ENCODE peak calls at places on chromosomes 2 and 18, in four cellular contexts. One of them, this sample, is unnamed.

GRCh38 chr2:125553768-125554167 is 1102.2 kb upstream of the GYPC start:
- DNase-seq in astrocyte of the spinal cord: no peak
- DNase-seq in neural progenitor cell: peak
- DNase-seq in CD8-positive, alpha-beta T cell: no peak
- DNase-seq in this sample: no peak

GRCh38 chr2:13255485-13255884 is 538.7 kb downstream of the TRIB2 start:
- DNase-seq in astrocyte of the spinal cord: no peak
- DNase-seq in neural progenitor cell: no peak
- DNase-seq in CD8-positive, alpha-beta T cell: no peak
- DNase-seq in this sample: no peak

GRCh38 chr2:207253946-207254345 is 88.2 kb upstream of the KLF7 start:
- DNase-seq in astrocyte of the spinal cord: peak
- DNase-seq in neural progenitor cell: no peak
- DNase-seq in CD8-positive, alpha-beta T cell: no peak
- DNase-seq in this sample: peak

GRCh38 chr2:120875431-120875830 is 139.8 kb downstream of the GLI2 start:
- DNase-seq in astrocyte of the spinal cord: no peak
- DNase-seq in neural progenitor cell: no peak
- DNase-seq in CD8-positive, alpha-beta T cell: no peak
- DNase-seq in this sample: no peak

GRCh38 chr2:69589973-69590652 is 53.4 kb downstream of the AAK1 start:
- DNase-seq in astrocyte of the spinal cord: no peak
- DNase-seq in neural progenitor cell: peak
- DNase-seq in CD8-positive, alpha-beta T cell: no peak
- DNase-seq in this sample: peak

GRCh38 chr2:82254728-82255127 is 1950.2 kb upstream of the LRRTM1 start:
- DNase-seq in astrocyte of the spinal cord: no peak
- DNase-seq in neural progenitor cell: no peak
- DNase-seq in CD8-positive, alpha-beta T cell: no peak
- DNase-seq in this sample: no peak

GRCh38 chr2:75570948-75571729 is 10.4 kb upstream of the EVA1A start:
- DNase-seq in astrocyte of the spinal cord: peak
- DNase-seq in neural progenitor cell: no peak
- DNase-seq in CD8-positive, alpha-beta T cell: no peak
- DNase-seq in this sample: peak

GRCh38 chr2:240359695-240360094 is 75.8 kb upstream of the GPC1 start:
- DNase-seq in astrocyte of the spinal cord: no peak
- DNase-seq in neural progenitor cell: no peak
- DNase-seq in CD8-positive, alpha-beta T cell: no peak
- DNase-seq in this sample: no peak

GRCh38 chr2:191682148-191682547 is 4.2 kb downstream of the NABP1 start:
- DNase-seq in astrocyte of the spinal cord: no peak
- DNase-seq in neural progenitor cell: no peak
- DNase-seq in CD8-positive, alpha-beta T cell: no peak
- DNase-seq in this sample: no peak

GRCh38 chr2:134398300-134398699 is 144.4 kb downstream of the MGAT5 start:
- DNase-seq in astrocyte of the spinal cord: peak
- DNase-seq in neural progenitor cell: no peak
- DNase-seq in CD8-positive, alpha-beta T cell: no peak
- DNase-seq in this sample: peak

GRCh38 chr18:8114480-8114879 is 494.8 kb upstream of the RAB12 start:
- DNase-seq in astrocyte of the spinal cord: no peak
- DNase-seq in neural progenitor cell: no peak
- DNase-seq in CD8-positive, alpha-beta T cell: no peak
- DNase-seq in this sample: no peak

GRCh38 chr2:240559271-240559670 is 886 bp upstream of the DUSP28 start:
- DNase-seq in astrocyte of the spinal cord: no peak
- DNase-seq in neural progenitor cell: no peak
- DNase-seq in CD8-positive, alpha-beta T cell: no peak
- DNase-seq in this sample: no peak

GRCh38 chr2:113164930-113165585 is 8.7 kb upstream of the PSD4 start:
- DNase-seq in astrocyte of the spinal cord: no peak
- DNase-seq in neural progenitor cell: peak
- DNase-seq in CD8-positive, alpha-beta T cell: no peak
- DNase-seq in this sample: no peak

GRCh38 chr2:182695796-182696195 is 20.3 kb upstream of the DNAJC10 start:
- DNase-seq in astrocyte of the spinal cord: no peak
- DNase-seq in neural progenitor cell: no peak
- DNase-seq in CD8-positive, alpha-beta T cell: no peak
- DNase-seq in this sample: no peak

GRCh38 chr2:68832161-68832869 is 38.9 kb downstream of the BMP10 start:
- DNase-seq in astrocyte of the spinal cord: peak
- DNase-seq in neural progenitor cell: no peak
- DNase-seq in CD8-positive, alpha-beta T cell: peak
- DNase-seq in this sample: peak

GRCh38 chr18:37564796-37565137 is 831 bp downstream of the CELF4 start:
- DNase-seq in astrocyte of the spinal cord: peak
- DNase-seq in neural progenitor cell: peak
- DNase-seq in CD8-positive, alpha-beta T cell: no peak
- DNase-seq in this sample: peak

GRCh38 chr2:10166489-10167295 is 44.2 kb downstream of the RRM2 start:
- DNase-seq in astrocyte of the spinal cord: no peak
- DNase-seq in neural progenitor cell: no peak
- DNase-seq in CD8-positive, alpha-beta T cell: no peak
- DNase-seq in this sample: no peak

GRCh38 chr18:12630136-12630535 is 27.8 kb downstream of the SPIRE1 start:
- DNase-seq in astrocyte of the spinal cord: peak
- DNase-seq in neural progenitor cell: no peak
- DNase-seq in CD8-positive, alpha-beta T cell: no peak
- DNase-seq in this sample: no peak

GRCh38 chr2:113010088-113010487 is 4.8 kb downstream of the IL36A start:
- DNase-seq in astrocyte of the spinal cord: no peak
- DNase-seq in neural progenitor cell: no peak
- DNase-seq in CD8-positive, alpha-beta T cell: no peak
- DNase-seq in this sample: no peak

GRCh38 chr2:62570861-62571698 is 65.1 kb upstream of the TMEM17 start:
- DNase-seq in astrocyte of the spinal cord: no peak
- DNase-seq in neural progenitor cell: peak
- DNase-seq in CD8-positive, alpha-beta T cell: no peak
- DNase-seq in this sample: no peak

GRCh38 chr2:128602699-128603101 is 284.0 kb upstream of the HS6ST1 start:
- DNase-seq in astrocyte of the spinal cord: no peak
- DNase-seq in neural progenitor cell: no peak
- DNase-seq in CD8-positive, alpha-beta T cell: no peak
- DNase-seq in this sample: no peak

GRCh38 chr2:180953550-180953949 is 26.9 kb upstream of the UBE2E3 start:
- DNase-seq in astrocyte of the spinal cord: no peak
- DNase-seq in neural progenitor cell: no peak
- DNase-seq in CD8-positive, alpha-beta T cell: no peak
- DNase-seq in this sample: no peak

GRCh38 chr18:59057493-59057795 is 82.2 kb upstream of the SEC11C start:
- DNase-seq in astrocyte of the spinal cord: no peak
- DNase-seq in neural progenitor cell: no peak
- DNase-seq in CD8-positive, alpha-beta T cell: no peak
- DNase-seq in this sample: no peak

GRCh38 chr2:38750011-38750792 is 959 bp downstream of the SRSF7 start:
- DNase-seq in astrocyte of the spinal cord: peak
- DNase-seq in neural progenitor cell: peak
- DNase-seq in CD8-positive, alpha-beta T cell: peak
- DNase-seq in this sample: peak

GRCh38 chr2:11213090-11213638 is 57.9 kb downstream of the SLC66A3 start:
- DNase-seq in astrocyte of the spinal cord: peak
- DNase-seq in neural progenitor cell: no peak
- DNase-seq in CD8-positive, alpha-beta T cell: no peak
- DNase-seq in this sample: peak

GRCh38 chr2:9757430-9758287 is 85.6 kb upstream of the TAF1B start:
- DNase-seq in astrocyte of the spinal cord: peak
- DNase-seq in neural progenitor cell: peak
- DNase-seq in CD8-positive, alpha-beta T cell: no peak
- DNase-seq in this sample: no peak

GRCh38 chr2:237874585-237875161 is 15.2 kb downstream of the RAMP1 start:
- DNase-seq in astrocyte of the spinal cord: peak
- DNase-seq in neural progenitor cell: no peak
- DNase-seq in CD8-positive, alpha-beta T cell: no peak
- DNase-seq in this sample: peak

GRCh38 chr18:56532176-56532840 is 106.1 kb downstream of the TXNL1 start:
- DNase-seq in astrocyte of the spinal cord: peak
- DNase-seq in neural progenitor cell: no peak
- DNase-seq in CD8-positive, alpha-beta T cell: no peak
- DNase-seq in this sample: no peak

GRCh38 chr2:96265349-96265839 is 403 bp downstream of the TMEM127 start:
- DNase-seq in astrocyte of the spinal cord: no peak
- DNase-seq in neural progenitor cell: peak
- DNase-seq in CD8-positive, alpha-beta T cell: peak
- DNase-seq in this sample: no peak

GRCh38 chr18:3554091-3554601 is 104.2 kb downstream of the TGIF1 start:
- DNase-seq in astrocyte of the spinal cord: no peak
- DNase-seq in neural progenitor cell: peak
- DNase-seq in CD8-positive, alpha-beta T cell: no peak
- DNase-seq in this sample: peak

GRCh38 chr2:42390401-42390969 is 29.5 kb upstream of the COX7A2L start:
- DNase-seq in astrocyte of the spinal cord: no peak
- DNase-seq in neural progenitor cell: no peak
- DNase-seq in CD8-positive, alpha-beta T cell: no peak
- DNase-seq in this sample: no peak

GRCh38 chr2:235050992-235051351 is 99.2 kb downstream of the SH3BP4 start:
- DNase-seq in astrocyte of the spinal cord: peak
- DNase-seq in neural progenitor cell: peak
- DNase-seq in CD8-positive, alpha-beta T cell: no peak
- DNase-seq in this sample: peak

GRCh38 chr18:3525870-3526420 is 76.0 kb downstream of the TGIF1 start:
- DNase-seq in astrocyte of the spinal cord: peak
- DNase-seq in neural progenitor cell: no peak
- DNase-seq in CD8-positive, alpha-beta T cell: peak
- DNase-seq in this sample: peak

GRCh38 chr2:96580771-96581170 is 44.2 kb downstream of the ARID5A start:
- DNase-seq in astrocyte of the spinal cord: no peak
- DNase-seq in neural progenitor cell: peak
- DNase-seq in CD8-positive, alpha-beta T cell: no peak
- DNase-seq in this sample: peak

GRCh38 chr2:221911316-221911715 is 339.2 kb upstream of the EPHA4 start:
- DNase-seq in astrocyte of the spinal cord: no peak
- DNase-seq in neural progenitor cell: peak
- DNase-seq in CD8-positive, alpha-beta T cell: no peak
- DNase-seq in this sample: no peak

GRCh38 chr18:62744076-62744705 is 28.9 kb downstream of the PHLPP1 start:
- DNase-seq in astrocyte of the spinal cord: peak
- DNase-seq in neural progenitor cell: no peak
- DNase-seq in CD8-positive, alpha-beta T cell: no peak
- DNase-seq in this sample: peak

GRCh38 chr2:197884252-197884651 is 79.9 kb downstream of the PLCL1 start:
- DNase-seq in astrocyte of the spinal cord: no peak
- DNase-seq in neural progenitor cell: no peak
- DNase-seq in CD8-positive, alpha-beta T cell: no peak
- DNase-seq in this sample: no peak

GRCh38 chr2:197888322-197888721 is 83.9 kb downstream of the PLCL1 start:
- DNase-seq in astrocyte of the spinal cord: no peak
- DNase-seq in neural progenitor cell: no peak
- DNase-seq in CD8-positive, alpha-beta T cell: no peak
- DNase-seq in this sample: no peak

GRCh38 chr2:197883354-197884032 is 79.1 kb downstream of the PLCL1 start:
- DNase-seq in astrocyte of the spinal cord: peak
- DNase-seq in neural progenitor cell: no peak
- DNase-seq in CD8-positive, alpha-beta T cell: no peak
- DNase-seq in this sample: no peak

GRCh38 chr2:197889041-197889440 is 84.6 kb downstream of the PLCL1 start:
- DNase-seq in astrocyte of the spinal cord: peak
- DNase-seq in neural progenitor cell: peak
- DNase-seq in CD8-positive, alpha-beta T cell: no peak
- DNase-seq in this sample: peak

GRCh38 chr2:197885587-197885986 is 81.2 kb downstream of the PLCL1 start:
- DNase-seq in astrocyte of the spinal cord: no peak
- DNase-seq in neural progenitor cell: no peak
- DNase-seq in CD8-positive, alpha-beta T cell: no peak
- DNase-seq in this sample: no peak
- H3K4me3 ChIP-seq in astrocyte of the spinal cord: no peak
- H3K4me3 ChIP-seq in neural progenitor cell: no peak
- H3K4me3 ChIP-seq in CD8-positive, alpha-beta T cell: no peak
- H3K4me3 ChIP-seq in this sample: no peak

GRCh38 chr2:156215656-156216055 is 116.9 kb downstream of the NR4A2 start:
- DNase-seq in astrocyte of the spinal cord: no peak
- DNase-seq in neural progenitor cell: no peak
- DNase-seq in CD8-positive, alpha-beta T cell: no peak
- DNase-seq in this sample: no peak

GRCh38 chr2:156221703-156222102 is 110.8 kb downstream of the NR4A2 start:
- DNase-seq in astrocyte of the spinal cord: no peak
- DNase-seq in neural progenitor cell: no peak
- DNase-seq in CD8-positive, alpha-beta T cell: no peak
- DNase-seq in this sample: no peak

DNA sequence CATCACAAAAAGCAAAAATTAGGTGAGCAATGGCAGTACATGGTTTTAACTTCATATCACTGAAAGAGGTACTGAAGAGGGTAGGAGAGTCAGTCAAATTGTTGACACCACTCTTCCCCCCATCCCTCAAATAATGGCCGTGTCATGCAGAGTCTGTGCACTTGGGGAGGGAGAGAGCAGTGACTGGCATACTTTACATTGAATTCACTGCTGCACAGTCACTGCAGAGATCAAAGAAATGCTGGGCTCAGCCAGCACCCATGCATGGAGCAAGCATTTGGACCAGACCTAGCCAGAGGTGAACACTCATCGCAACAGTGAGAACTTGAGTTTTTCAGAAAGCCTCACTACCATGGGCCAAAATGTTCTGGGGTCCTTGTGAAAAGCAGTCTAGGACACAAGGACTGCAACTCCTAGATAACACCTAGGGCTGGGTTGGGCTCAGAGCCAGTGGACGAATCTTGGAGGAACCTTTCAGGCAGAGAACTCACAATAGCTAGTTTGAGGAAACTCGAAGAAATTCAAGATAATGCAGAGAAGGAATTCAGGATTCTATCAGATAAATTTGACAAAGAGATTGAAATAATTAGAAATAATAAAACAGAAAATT is 112.9 kb downstream of the NR4A2 start:
- DNase-seq in astrocyte of the spinal cord: no peak
- DNase-seq in neural progenitor cell: no peak
- DNase-seq in CD8-positive, alpha-beta T cell: no peak
- DNase-seq in this sample: no peak
- H3K4me3 ChIP-seq in astrocyte of the spinal cord: no peak
- H3K4me3 ChIP-seq in neural progenitor cell: no peak
- H3K4me3 ChIP-seq in CD8-positive, alpha-beta T cell: no peak
- H3K4me3 ChIP-seq in this sample: no peak

DNA sequence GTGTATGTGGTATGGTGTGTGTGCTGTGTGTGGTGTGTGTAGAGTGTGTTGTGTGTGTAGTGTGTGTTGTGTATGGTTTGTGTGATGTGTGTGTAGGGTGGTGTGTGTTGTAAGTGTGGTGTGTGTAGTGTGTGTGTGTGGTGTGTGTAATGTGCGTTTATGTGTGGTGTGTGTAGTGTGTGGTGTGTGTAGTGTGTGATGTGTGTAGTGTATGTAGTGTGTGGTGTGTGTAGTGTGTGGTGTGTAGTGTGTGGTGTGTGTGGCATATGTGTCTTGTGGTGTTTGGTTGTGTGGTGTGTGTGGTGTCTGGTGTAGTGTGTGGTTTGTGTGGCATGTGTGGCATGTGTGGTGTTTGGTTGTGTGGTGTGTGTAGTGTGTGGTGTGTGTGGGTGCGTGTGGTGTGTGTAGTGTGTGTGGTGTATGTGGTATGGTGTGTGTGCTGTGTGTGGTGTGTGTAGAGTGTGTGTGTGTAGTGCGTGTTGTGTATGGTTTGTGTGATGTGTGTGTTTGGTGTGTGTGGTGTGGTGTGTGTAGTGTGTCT is 4.0 kb upstream of the RTP5 start:
- DNase-seq in astrocyte of the spinal cord: no peak
- DNase-seq in neural progenitor cell: no peak
- DNase-seq in CD8-positive, alpha-beta T cell: peak
- DNase-seq in this sample: no peak
- H3K4me3 ChIP-seq in astrocyte of the spinal cord: no peak
- H3K4me3 ChIP-seq in neural progenitor cell: no peak
- H3K4me3 ChIP-seq in CD8-positive, alpha-beta T cell: no peak
- H3K4me3 ChIP-seq in this sample: no peak

GRCh38 chr2:144511945-144512344 is 8.0 kb downstream of the ZEB2 start:
- DNase-seq in astrocyte of the spinal cord: peak
- DNase-seq in neural progenitor cell: peak
- DNase-seq in CD8-positive, alpha-beta T cell: no peak
- DNase-seq in this sample: no peak
- H3K4me3 ChIP-seq in astrocyte of the spinal cord: no peak
- H3K4me3 ChIP-seq in neural progenitor cell: peak
- H3K4me3 ChIP-seq in CD8-positive, alpha-beta T cell: no peak
- H3K4me3 ChIP-seq in this sample: no peak